ENCODE peak calls at places on chromosomes 12 and 14, in nine cellular contexts. E is fibroblast of lung, D is tibial artery, N is pancreas, P is stomach, Y is Peyer's patch, K is foreskin keratinocyte, J is dorsolateral prefrontal cortex, C is cardiac muscle cell. O is an unnamed sample. For H3K27me3, the result is how much of the 10 kb centered on the place peaks cover.

GRCh38 chr12:55972045-55972843 is 1.6 kb upstream of the RAB5B start:
- DNase-seq in Y (no peak), N (no peak), P (no peak), J (no peak), E (peak), C (peak), K (peak), D (no peak), O (no peak)

GRCh38 chr12:91367234-91367849 is 184.7 kb upstream of the DCN start:
- DNase-seq in D (no peak), P (no peak), E (peak), J (no peak), Y (no peak), N (no peak), K (no peak), C (peak), O (no peak)

GRCh38 chr12:5830121-5830520 is 114.9 kb downstream of the ANO2 start:
- DNase-seq in J (no peak), C (no peak), P (no peak), D (no peak), N (no peak), E (no peak), Y (no peak), K (no peak), O (no peak)

GRCh38 chr14:100653409-100653808 is 66.2 kb upstream of the BEGAIN start:
- DNase-seq in E (no peak), J (no peak), N (no peak), K (no peak), C (no peak), Y (no peak), D (no peak), P (no peak), O (no peak)

GRCh38 chr12:14989790-14990189 is 16.9 kb downstream of the PDE6H start:
- DNase-seq in C (no peak), K (no peak), D (no peak), N (no peak), E (no peak), Y (peak), P (no peak), J (no peak), O (no peak)

GRCh38 chr12:19744760-19745218 is 305.5 kb downstream of the AEBP2 start:
- DNase-seq in J (no peak), E (peak), C (peak), Y (no peak), D (no peak), N (no peak), K (peak), P (no peak), O (no peak)

GRCh38 chr14:36394593-36394992 is 74.2 kb upstream of the MBIP start:
- DNase-seq in J (no peak), P (no peak), C (no peak), D (no peak), N (no peak), K (no peak), Y (no peak), E (no peak), O (no peak)

GRCh38 chr12:26185532-26186320 is 9.6 kb upstream of the SSPN start:
- DNase-seq in C (no peak), Y (no peak), E (peak), K (peak), D (no peak), P (no peak), N (no peak), J (no peak), O (no peak)

GRCh38 chr12:126346087-126346486 is 1280.9 kb downstream of the AACS start:
- DNase-seq in P (no peak), D (no peak), J (no peak), N (no peak), E (no peak), Y (no peak), K (no peak), C (no peak), O (no peak)

GRCh38 chr14:104157303-104157928 is 19.0 kb downstream of the KIF26A start:
- DNase-seq in P (no peak), C (no peak), Y (no peak), D (no peak), E (no peak), N (no peak), J (no peak), K (no peak), O (no peak)

GRCh38 chr12:70576341-70577282 is 60.6 kb downstream of the PTPRB start:
- DNase-seq in Y (no peak), C (peak), K (peak), E (peak), N (no peak), D (no peak), P (no peak), J (no peak), O (no peak)

GRCh38 chr14:81062816-81063215 is 107.4 kb downstream of the TSHR start:
- DNase-seq in P (no peak), C (no peak), D (no peak), E (no peak), K (no peak), Y (no peak), N (no peak), J (peak), O (no peak)

GRCh38 chr12:120346681-120347080 is 19.1 kb upstream of the PLA2G1B start:
- DNase-seq in C (no peak), J (no peak), P (no peak), K (no peak), E (no peak), N (no peak), D (no peak), Y (no peak), O (no peak)

GRCh38 chr12:101823891-101824290 is 6.9 kb downstream of the GNPTAB start:
- DNase-seq in N (no peak), E (peak), K (no peak), Y (peak), J (peak), D (peak), C (peak), P (peak), O (peak)

GRCh38 chr12:113105606-113106271 is 29.8 kb downstream of the RASAL1 start:
- DNase-seq in P (no peak), J (no peak), E (no peak), K (no peak), D (no peak), N (no peak), Y (no peak), C (no peak), O (no peak)

GRCh38 chr14:77098470-77099353 is 654 bp downstream of the CIPC start:
- DNase-seq in K (no peak), P (peak), Y (peak), C (no peak), D (peak), E (no peak), J (peak), N (peak), O (peak)

GRCh38 chr12:66516133-66516532 is 162.7 kb downstream of the GRIP1 start:
- DNase-seq in Y (no peak), K (no peak), E (peak), J (no peak), C (no peak), D (no peak), P (no peak), N (no peak), O (no peak)

GRCh38 chr12:55142896-55143870 is 17.0 kb downstream of the OR9K2 start:
- DNase-seq in Y (peak), D (no peak), K (peak), P (peak), J (peak), C (peak), N (no peak), E (peak), O (peak)

DNA sequence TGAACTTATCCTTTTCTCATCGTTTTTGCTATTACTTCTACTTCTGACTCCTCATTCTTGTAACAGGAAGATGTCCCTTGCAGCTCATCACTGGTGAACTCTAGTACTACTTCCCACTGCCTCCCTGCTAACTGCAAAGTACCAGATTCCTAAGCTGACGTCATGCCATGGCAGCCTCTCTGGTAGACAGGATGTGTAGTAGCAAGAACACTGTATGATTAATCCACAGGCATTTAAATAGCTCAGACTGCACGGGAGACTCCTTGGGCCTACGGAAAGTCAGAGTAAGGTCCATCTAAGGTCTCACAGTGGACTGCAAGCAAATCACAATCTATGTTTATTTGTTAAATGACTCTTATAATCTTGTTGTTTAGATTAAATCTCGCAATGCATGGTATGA is 43.5 kb downstream of the DNAI7 start:
- DNase-seq in K (peak), J (peak), D (peak), E (peak), C (peak), P (peak), Y (no peak), N (no peak), O (no peak)
- H3K27me3 ChIP-seq in K (under half), J (under half), D (under half), E (under half), C (under half), P (under half), Y (under half), N (under half), O (under half)

GRCh38 chr12:50620975-50621360 is 116.2 kb downstream of the DIP2B start:
- DNase-seq in J (no peak), E (no peak), K (peak), C (no peak), Y (no peak), N (no peak), D (no peak), P (no peak), O (no peak)
- H3K27ac ChIP-seq in J (peak), E (no peak), K (peak), C (peak), Y (no peak), N (no peak), D (no peak), P (no peak), O (no peak)

DNA sequence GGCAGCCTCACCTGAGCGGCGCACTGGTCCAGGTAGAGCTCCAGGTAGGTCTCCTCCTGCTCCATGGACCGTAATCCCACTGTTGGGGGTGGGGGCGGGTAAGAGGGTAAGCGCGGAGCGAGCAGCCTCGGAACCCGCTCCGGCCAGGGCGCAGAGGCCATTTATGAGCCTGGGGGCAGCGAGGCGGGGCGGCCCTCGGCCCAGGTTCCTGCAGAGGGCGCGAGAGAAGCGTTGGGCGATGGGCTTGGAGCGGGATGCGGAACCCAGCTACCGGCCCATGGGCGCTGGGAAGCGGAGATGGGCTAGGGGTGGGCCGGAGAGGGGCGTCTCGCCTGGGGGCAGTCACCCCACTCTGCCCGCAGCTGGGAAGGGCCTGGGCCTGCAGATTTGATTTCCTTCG is at the start of gene TBPL2:
- DNase-seq in K (no peak), D (no peak), N (no peak), P (no peak), C (peak), E (no peak), J (no peak), Y (no peak), O (no peak)
- TF ChIP-seq CTCF in K (no peak), D (no peak), N (no peak), P (no peak), C (peak), E (peak), J (no peak), Y (no peak), O (no peak)

GRCh38 chr12:94220804-94221203 is 72.4 kb downstream of the PLXNC1 start:
- DNase-seq in J (no peak), Y (no peak), D (no peak), C (no peak), E (no peak), K (no peak), N (no peak), P (no peak), O (no peak)

GRCh38 chr12:94219622-94220302 is 71.4 kb downstream of the PLXNC1 start:
- DNase-seq in N (no peak), J (no peak), Y (no peak), P (no peak), E (no peak), C (no peak), K (no peak), D (no peak), O (no peak)

GRCh38 chr12:94225924-94226630 is 77.7 kb downstream of the PLXNC1 start:
- DNase-seq in N (no peak), Y (no peak), E (no peak), D (no peak), J (no peak), K (no peak), P (no peak), C (no peak), O (no peak)

GRCh38 chr12:94225506-94225905 is 77.1 kb downstream of the PLXNC1 start:
- DNase-seq in K (no peak), P (no peak), E (no peak), N (no peak), J (no peak), C (no peak), D (no peak), Y (no peak), O (no peak)

DNA sequence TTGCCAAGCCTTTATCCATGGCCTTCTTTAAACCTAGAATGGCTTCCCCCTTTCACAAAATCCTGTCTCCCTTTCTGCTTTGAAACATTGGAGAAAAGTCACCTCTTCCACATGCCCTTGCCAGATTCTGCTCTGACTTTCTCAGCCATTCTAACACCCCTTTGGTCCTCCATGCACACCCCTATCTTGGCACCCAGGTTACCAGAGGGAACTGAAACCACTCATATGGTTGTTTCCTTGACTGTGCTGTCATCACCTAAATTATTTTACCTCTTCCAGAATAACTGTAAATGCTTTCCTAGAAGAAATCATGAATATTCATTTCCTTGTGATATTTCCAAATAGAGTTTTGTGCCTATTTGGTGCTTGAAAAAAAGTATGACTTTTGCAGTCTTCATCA is 74.0 kb downstream of the PLXNC1 start:
- DNase-seq in Y (no peak), P (no peak), D (no peak), J (no peak), C (no peak), K (no peak), N (no peak), E (no peak), O (no peak)
- H3K27me3 ChIP-seq in Y (under half), P (under half), D (under half), J (under half), C (under half), K (under half), N (under half), E (under half), O (under half)

GRCh38 chr12:96196781-96197180 is 2.6 kb downstream of the ELK3 start:
- DNase-seq in Y (no peak), E (peak), K (peak), D (no peak), P (no peak), N (no peak), C (no peak), J (no peak), O (no peak)
- H3K27ac ChIP-seq in Y (peak), E (peak), K (peak), D (peak), P (peak), N (no peak), C (no peak), J (no peak), O (peak)

O was measured in CD4-positive, alpha-beta T cell.